ENCODE peak calls at places on chromosomes 7 and 10, in four cellular contexts. Q is gastrocnemius medialis; F is mesendoderm; X is stimulated activated CD4-positive, alpha-beta T cell treated with anti-CD3 and anti-CD28 coated beads, Interleukin-1b, Interleukin-23, amount 100 ng/mL, for 1 hour. R is an unnamed sample.

GRCh38 chr10:34966440-34966839 is 123.7 kb downstream of the CUL2 start:
- DNase-seq in Q (no peak), F (no peak), X (no peak), R (no peak)

GRCh38 chr7:158549176-158549833 is 38.3 kb downstream of the PTPRN2 start:
- DNase-seq in Q (no peak), F (peak), X (no peak), R (peak)

GRCh38 chr10:119644994-119645393 is 6.2 kb upstream of the BAG3 start:
- DNase-seq in Q (no peak), F (no peak), X (no peak), R (no peak)

GRCh38 chr7:101816499-101817030 is 861 bp upstream of the CUX1 start:
- DNase-seq in Q (peak), F (peak), X (no peak), R (peak)

GRCh38 chr10:86346169-86346793 is 20.3 kb downstream of the GRID1 start:
- DNase-seq in Q (no peak), F (peak), X (no peak), R (peak)

GRCh38 chr10:132667613-132668394 is 118.1 kb downstream of the NKX6-2 start:
- DNase-seq in Q (no peak), F (no peak), X (no peak), R (peak)

GRCh38 chr10:35271086-35271834 is 65.0 kb upstream of the CCNY start:
- DNase-seq in Q (no peak), F (no peak), X (no peak), R (peak)

GRCh38 chr7:157719705-157720655 is 383.2 kb downstream of the DNAJB6 start:
- DNase-seq in Q (no peak), F (no peak), X (no peak), R (no peak)

GRCh38 chr10:77251297-77252013 is 386.2 kb downstream of the KCNMA1 start:
- DNase-seq in Q (no peak), F (peak), X (no peak), R (peak)

GRCh38 chr10:125093199-125093841 is 67.0 kb downstream of the CTBP2 start:
- DNase-seq in Q (peak), F (no peak), X (no peak), R (peak)

GRCh38 chr7:128886391-128887168 is 23.9 kb downstream of the ATP6V1F start:
- DNase-seq in Q (no peak), F (no peak), X (no peak), R (peak)

GRCh38 chr10:129307141-129307540 is 159.9 kb upstream of the MGMT start:
- DNase-seq in Q (no peak), F (no peak), X (no peak), R (peak)

GRCh38 chr7:10888861-10889260 is 84.8 kb upstream of the PHF14 start:
- DNase-seq in Q (no peak), F (no peak), X (no peak), R (no peak)

GRCh38 chr10:70651661-70652060 is 20.6 kb upstream of the ADAMTS14 start:
- DNase-seq in Q (no peak), F (peak), X (no peak), R (no peak)

GRCh38 chr10:69828115-69828870 is 26.6 kb downstream of the COL13A1 start:
- DNase-seq in Q (no peak), F (no peak), X (no peak), R (no peak)

GRCh38 chr10:4501306-4501705 is 324.7 kb upstream of the AKR1E2 start:
- DNase-seq in Q (no peak), F (no peak), X (no peak), R (no peak)

GRCh38 chr10:89793649-89794254 is 92.4 kb downstream of the KIF20B start:
- DNase-seq in Q (no peak), F (peak), X (no peak), R (peak)

GRCh38 chr7:41238851-41239331 is 464.0 kb downstream of the INHBA start:
- DNase-seq in Q (no peak), F (no peak), X (no peak), R (peak)

GRCh38 chr7:75756340-75757297 is 15.4 kb downstream of the CCL26 start:
- DNase-seq in Q (no peak), F (peak), X (no peak), R (peak)

R was measured in left kidney.